ENCODE peak calls at places on chromosomes 12 and 14, in six cellular contexts. One of them, this sample, is unnamed.

GRCh38 chr12:24960222-24960855 is 11.4 kb upstream of the BCAT1 start:
- DNase-seq in PC-9: peak
- DNase-seq in left lung: no peak
- DNase-seq in cardiac fibroblast: peak
- DNase-seq in fibroblast of lung: peak
- DNase-seq in epithelial cell of esophagus: peak
- DNase-seq in this sample: peak

GRCh38 chr12:98808243-98808895 is 163.3 kb downstream of the APAF1 start:
- DNase-seq in epithelial cell of esophagus: no peak
- DNase-seq in cardiac fibroblast: no peak
- DNase-seq in fibroblast of lung: no peak
- DNase-seq in left lung: no peak
- DNase-seq in PC-9: no peak
- DNase-seq in this sample: no peak

GRCh38 chr14:92644166-92644565 is 104.3 kb downstream of the LGMN start:
- DNase-seq in PC-9: peak
- DNase-seq in fibroblast of lung: peak
- DNase-seq in cardiac fibroblast: peak
- DNase-seq in epithelial cell of esophagus: peak
- DNase-seq in left lung: no peak
- DNase-seq in this sample: no peak

GRCh38 chr12:124073636-124074035 is 100.6 kb downstream of the ZNF664 start:
- DNase-seq in cardiac fibroblast: no peak
- DNase-seq in PC-9: no peak
- DNase-seq in epithelial cell of esophagus: peak
- DNase-seq in left lung: no peak
- DNase-seq in fibroblast of lung: peak
- DNase-seq in this sample: no peak

GRCh38 chr12:130954544-130954831 is 781 bp downstream of the ADGRD1 start:
- DNase-seq in cardiac fibroblast: no peak
- DNase-seq in fibroblast of lung: no peak
- DNase-seq in left lung: peak
- DNase-seq in epithelial cell of esophagus: no peak
- DNase-seq in PC-9: no peak
- DNase-seq in this sample: no peak

GRCh38 chr12:79001404-79001803 is 136.8 kb downstream of the SYT1 start:
- DNase-seq in left lung: no peak
- DNase-seq in fibroblast of lung: no peak
- DNase-seq in epithelial cell of esophagus: no peak
- DNase-seq in cardiac fibroblast: no peak
- DNase-seq in PC-9: no peak
- DNase-seq in this sample: no peak

GRCh38 chr14:50542941-50543418 is 10.6 kb upstream of the MAP4K5 start:
- DNase-seq in fibroblast of lung: peak
- DNase-seq in left lung: no peak
- DNase-seq in PC-9: no peak
- DNase-seq in epithelial cell of esophagus: peak
- DNase-seq in cardiac fibroblast: peak
- DNase-seq in this sample: peak

GRCh38 chr12:49296836-49297694 is 2.1 kb downstream of the PRPH start:
- DNase-seq in left lung: peak
- DNase-seq in fibroblast of lung: no peak
- DNase-seq in cardiac fibroblast: no peak
- DNase-seq in epithelial cell of esophagus: peak
- DNase-seq in PC-9: peak
- DNase-seq in this sample: peak

GRCh38 chr12:115763982-115764621 is 513.4 kb downstream of the MED13L start:
- DNase-seq in cardiac fibroblast: no peak
- DNase-seq in epithelial cell of esophagus: peak
- DNase-seq in left lung: no peak
- DNase-seq in fibroblast of lung: no peak
- DNase-seq in PC-9: no peak
- DNase-seq in this sample: peak

GRCh38 chr12:118164798-118165486 is 29.0 kb downstream of the PEBP1 start:
- DNase-seq in left lung: no peak
- DNase-seq in epithelial cell of esophagus: peak
- DNase-seq in cardiac fibroblast: peak
- DNase-seq in fibroblast of lung: no peak
- DNase-seq in PC-9: peak
- DNase-seq in this sample: peak

DNA sequence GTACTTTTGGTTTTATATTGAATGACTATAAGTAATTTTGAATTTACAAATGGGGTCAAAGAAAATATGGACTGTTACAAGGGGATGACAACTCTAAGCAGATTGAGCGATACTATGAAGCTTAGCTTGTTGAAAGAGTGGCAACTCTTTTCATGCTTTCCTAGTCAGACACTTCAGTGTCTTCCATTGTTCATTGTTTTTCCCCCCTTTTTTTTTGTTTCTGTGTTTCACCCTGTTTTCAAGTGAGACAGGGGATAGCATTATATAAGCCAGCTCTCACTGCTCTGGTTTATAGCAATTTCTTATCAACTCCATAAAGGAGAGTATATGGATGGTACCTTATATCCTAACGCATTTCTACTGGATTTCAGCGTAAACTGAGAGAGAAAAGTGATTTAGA is 24.6 kb downstream of the PEBP1 start:
- DNase-seq in left lung: no peak
- DNase-seq in epithelial cell of esophagus: no peak
- DNase-seq in cardiac fibroblast: no peak
- DNase-seq in PC-9: no peak
- DNase-seq in fibroblast of lung: no peak
- DNase-seq in this sample: no peak
- H3K4me3 ChIP-seq in left lung: no peak
- H3K4me3 ChIP-seq in epithelial cell of esophagus: no peak
- H3K4me3 ChIP-seq in cardiac fibroblast: no peak
- H3K4me3 ChIP-seq in PC-9: no peak
- H3K4me3 ChIP-seq in fibroblast of lung: no peak
- H3K4me3 ChIP-seq in this sample: no peak

GRCh38 chr14:75979641-75980422 is 2.0 kb downstream of the TGFB3 start:
- DNase-seq in epithelial cell of esophagus: no peak
- DNase-seq in PC-9: no peak
- DNase-seq in fibroblast of lung: no peak
- DNase-seq in cardiac fibroblast: no peak
- DNase-seq in left lung: peak
- DNase-seq in this sample: no peak
- H3K4me3 ChIP-seq in epithelial cell of esophagus: no peak
- H3K4me3 ChIP-seq in PC-9: no peak
- H3K4me3 ChIP-seq in fibroblast of lung: peak
- H3K4me3 ChIP-seq in cardiac fibroblast: peak
- H3K4me3 ChIP-seq in left lung: peak
- H3K4me3 ChIP-seq in this sample: no peak

DNA sequence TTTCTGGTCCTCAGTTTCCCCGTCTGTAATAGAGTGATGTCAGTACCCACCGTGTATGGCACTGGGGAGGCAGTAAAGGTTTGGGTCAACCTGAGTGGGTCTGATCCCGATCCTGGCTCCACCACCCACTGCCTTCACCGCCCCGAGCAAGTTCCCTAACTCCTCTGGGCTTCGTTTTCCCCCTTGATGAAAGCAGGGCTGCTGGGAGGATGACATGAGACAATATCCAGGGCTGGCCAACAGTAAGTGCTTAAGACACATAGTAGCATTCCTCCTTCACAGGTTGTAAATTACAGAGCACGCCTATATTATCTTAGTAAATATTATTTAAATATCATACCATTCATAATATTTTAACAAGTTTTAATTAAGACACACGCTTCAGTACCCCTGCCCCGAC is 590 bp downstream of the PLEK2 start:
- DNase-seq in PC-9: peak
- DNase-seq in fibroblast of lung: no peak
- DNase-seq in cardiac fibroblast: no peak
- DNase-seq in left lung: no peak
- DNase-seq in epithelial cell of esophagus: peak
- DNase-seq in this sample: no peak
- H3K4me3 ChIP-seq in PC-9: peak
- H3K4me3 ChIP-seq in fibroblast of lung: peak
- H3K4me3 ChIP-seq in cardiac fibroblast: peak
- H3K4me3 ChIP-seq in left lung: peak
- H3K4me3 ChIP-seq in epithelial cell of esophagus: peak
- H3K4me3 ChIP-seq in this sample: no peak

GRCh38 chr12:108199111-108199510 is 70.0 kb downstream of the WSCD2 start:
- DNase-seq in fibroblast of lung: no peak
- DNase-seq in cardiac fibroblast: no peak
- DNase-seq in left lung: no peak
- DNase-seq in PC-9: no peak
- DNase-seq in epithelial cell of esophagus: no peak
- DNase-seq in this sample: no peak
- H3K4me3 ChIP-seq in fibroblast of lung: no peak
- H3K4me3 ChIP-seq in cardiac fibroblast: no peak
- H3K4me3 ChIP-seq in left lung: no peak
- H3K4me3 ChIP-seq in PC-9: no peak
- H3K4me3 ChIP-seq in epithelial cell of esophagus: no peak
- H3K4me3 ChIP-seq in this sample: no peak

GRCh38 chr12:96590970-96591369 is 101.6 kb downstream of the CFAP54 start:
- DNase-seq in epithelial cell of esophagus: no peak
- DNase-seq in cardiac fibroblast: no peak
- DNase-seq in fibroblast of lung: no peak
- DNase-seq in left lung: no peak
- DNase-seq in PC-9: no peak
- DNase-seq in this sample: no peak
- H3K4me3 ChIP-seq in epithelial cell of esophagus: no peak
- H3K4me3 ChIP-seq in cardiac fibroblast: no peak
- H3K4me3 ChIP-seq in fibroblast of lung: no peak
- H3K4me3 ChIP-seq in left lung: no peak
- H3K4me3 ChIP-seq in PC-9: no peak
- H3K4me3 ChIP-seq in this sample: no peak

GRCh38 chr12:51836012-51836832 is 12.3 kb downstream of the FIGNL2 start:
- DNase-seq in cardiac fibroblast: no peak
- DNase-seq in PC-9: no peak
- DNase-seq in epithelial cell of esophagus: peak
- DNase-seq in fibroblast of lung: no peak
- DNase-seq in left lung: no peak
- DNase-seq in this sample: no peak
- H3K4me3 ChIP-seq in cardiac fibroblast: no peak
- H3K4me3 ChIP-seq in PC-9: no peak
- H3K4me3 ChIP-seq in epithelial cell of esophagus: no peak
- H3K4me3 ChIP-seq in fibroblast of lung: no peak
- H3K4me3 ChIP-seq in left lung: no peak
- H3K4me3 ChIP-seq in this sample: no peak

GRCh38 chr12:106137456-106138278 is 1.1 kb downstream of the NUAK1 start:
- DNase-seq in epithelial cell of esophagus: no peak
- DNase-seq in left lung: no peak
- DNase-seq in cardiac fibroblast: no peak
- DNase-seq in PC-9: no peak
- DNase-seq in fibroblast of lung: no peak
- DNase-seq in this sample: no peak
- H3K4me3 ChIP-seq in epithelial cell of esophagus: peak
- H3K4me3 ChIP-seq in left lung: peak
- H3K4me3 ChIP-seq in cardiac fibroblast: peak
- H3K4me3 ChIP-seq in PC-9: peak
- H3K4me3 ChIP-seq in fibroblast of lung: peak
- H3K4me3 ChIP-seq in this sample: no peak

This sample was measured in BE2C.